ENCODE peak calls at places on chromosomes 13 and 19, in eight cellular contexts. One of them, this sample, is unnamed.
A peak's percentile ranks its signal among the peaks of the same experiment; 100 is the strongest.

GRCh38 chr13:26015276-26015934 is 36.4 kb downstream of the SHISA2 start:
- DNase-seq in tibial artery: no peak
- DNase-seq in stomach: no peak
- DNase-seq in pancreas: no peak
- DNase-seq in IMR-90: no peak
- DNase-seq in cardiac muscle cell: no peak
- DNase-seq in HepG2: no peak
- DNase-seq in upper lobe of right lung: no peak
- DNase-seq in this sample: no peak

GRCh38 chr13:43284162-43284561 is 260.8 kb downstream of the DNAJC15 start:
- DNase-seq in upper lobe of right lung: no peak
- DNase-seq in cardiac muscle cell: peak; percentile 36
- DNase-seq in IMR-90: peak; percentile 92
- DNase-seq in HepG2: no peak
- DNase-seq in stomach: no peak
- DNase-seq in pancreas: no peak
- DNase-seq in tibial artery: no peak
- DNase-seq in this sample: no peak

GRCh38 chr19:56712609-56713008 is 41.1 kb upstream of the ZNF835 start:
- DNase-seq in pancreas: no peak
- DNase-seq in stomach: no peak
- DNase-seq in cardiac muscle cell: no peak
- DNase-seq in IMR-90: no peak
- DNase-seq in tibial artery: no peak
- DNase-seq in HepG2: no peak
- DNase-seq in upper lobe of right lung: no peak
- DNase-seq in this sample: no peak

GRCh38 chr19:16208064-16208759 is 10.5 kb downstream of the AP1M1 start:
- DNase-seq in upper lobe of right lung: peak; percentile 43
- DNase-seq in cardiac muscle cell: no peak
- DNase-seq in HepG2: no peak
- DNase-seq in tibial artery: no peak
- DNase-seq in stomach: no peak
- DNase-seq in pancreas: no peak
- DNase-seq in IMR-90: no peak
- DNase-seq in this sample: no peak

GRCh38 chr13:105410602-105411001 is 1124.9 kb downstream of the EFNB2 start:
- DNase-seq in HepG2: peak; percentile 7
- DNase-seq in pancreas: peak; percentile 94
- DNase-seq in IMR-90: peak; percentile 12
- DNase-seq in stomach: peak; percentile 67
- DNase-seq in cardiac muscle cell: peak; percentile 61
- DNase-seq in upper lobe of right lung: peak; percentile 86
- DNase-seq in tibial artery: peak; percentile 40
- DNase-seq in this sample: peak; percentile 52

GRCh38 chr19:48351341-48351752 is 12.4 kb downstream of the TMEM143 start:
- DNase-seq in pancreas: peak; percentile 92
- DNase-seq in IMR-90: peak; percentile 26
- DNase-seq in tibial artery: peak; percentile 59
- DNase-seq in upper lobe of right lung: peak; percentile 91
- DNase-seq in HepG2: peak; percentile 63
- DNase-seq in stomach: peak; percentile 83
- DNase-seq in cardiac muscle cell: peak; percentile 69
- DNase-seq in this sample: peak; percentile 76

GRCh38 chr13:102856603-102857002 is 10.8 kb downstream of the ERCC5 start:
- DNase-seq in HepG2: no peak
- DNase-seq in stomach: peak; percentile 48
- DNase-seq in cardiac muscle cell: peak; percentile 71
- DNase-seq in pancreas: no peak
- DNase-seq in upper lobe of right lung: peak; percentile 67
- DNase-seq in IMR-90: no peak
- DNase-seq in tibial artery: no peak
- DNase-seq in this sample: peak; percentile 13

GRCh38 chr13:39766464-39767167 is 111.2 kb downstream of the COG6 start:
- DNase-seq in cardiac muscle cell: no peak
- DNase-seq in pancreas: no peak
- DNase-seq in IMR-90: no peak
- DNase-seq in HepG2: no peak
- DNase-seq in upper lobe of right lung: no peak
- DNase-seq in stomach: no peak
- DNase-seq in tibial artery: no peak
- DNase-seq in this sample: no peak

GRCh38 chr19:33785795-33786194 is 10.9 kb upstream of the KCTD15 start:
- DNase-seq in HepG2: no peak
- DNase-seq in upper lobe of right lung: no peak
- DNase-seq in stomach: no peak
- DNase-seq in tibial artery: no peak
- DNase-seq in IMR-90: peak; percentile 70
- DNase-seq in pancreas: no peak
- DNase-seq in cardiac muscle cell: peak; percentile 10
- DNase-seq in this sample: no peak

DNA sequence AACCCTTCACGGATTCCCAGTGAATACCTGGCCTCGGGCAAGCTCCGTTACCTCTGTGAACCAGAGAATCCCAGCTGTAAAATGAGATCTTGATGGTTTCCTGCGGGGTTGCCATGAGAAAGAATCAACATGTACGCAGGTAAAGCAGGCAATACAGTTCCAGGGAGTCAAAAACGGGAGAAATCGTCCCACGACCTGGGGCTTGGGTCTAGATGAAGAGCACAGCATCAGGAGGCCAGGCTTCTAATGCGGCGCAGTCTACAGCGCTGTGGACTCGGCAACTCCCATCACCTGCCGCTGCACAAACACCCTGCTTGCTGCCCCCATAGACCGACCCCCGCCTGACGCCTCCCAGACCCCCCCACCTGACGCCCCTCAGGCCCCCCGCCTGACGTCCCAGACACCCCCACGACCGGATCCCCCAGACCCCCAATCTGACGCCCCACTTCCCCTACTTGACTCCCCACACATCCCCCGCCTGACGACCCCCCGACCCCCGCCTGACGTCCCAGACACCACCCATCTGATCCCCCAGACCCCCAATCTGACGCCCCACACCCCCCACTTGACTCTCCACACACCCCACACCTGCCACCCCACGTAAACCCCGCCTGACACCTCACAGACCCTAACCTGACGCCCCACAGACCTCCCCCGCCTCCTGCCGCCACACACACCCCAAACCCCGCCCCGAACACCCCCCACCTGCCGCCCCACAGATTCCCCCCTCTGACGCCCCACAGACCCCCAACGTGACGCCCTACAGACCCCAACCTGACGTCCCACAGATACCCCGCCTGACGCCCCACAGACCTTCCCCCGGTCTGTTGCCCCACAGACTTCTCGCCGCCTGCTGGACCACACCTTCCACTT is 589 bp downstream of the LIG4 start:
- DNase-seq in tibial artery: no peak
- DNase-seq in stomach: no peak
- DNase-seq in cardiac muscle cell: no peak
- DNase-seq in pancreas: no peak
- DNase-seq in upper lobe of right lung: peak; percentile 66
- DNase-seq in IMR-90: no peak
- DNase-seq in HepG2: no peak
- DNase-seq in this sample: no peak
- H3K4me3 ChIP-seq in tibial artery: peak overlapping the region; percentile 50
- H3K4me3 ChIP-seq in stomach: peak overlapping the region; percentile 47
- H3K4me3 ChIP-seq in cardiac muscle cell: peak overlapping the region; percentile 46
- H3K4me3 ChIP-seq in pancreas: no peak overlapping the region
- H3K4me3 ChIP-seq in upper lobe of right lung: peak overlapping the region; percentile 33
- H3K4me3 ChIP-seq in IMR-90: peak overlapping the region; percentile 46
- H3K4me3 ChIP-seq in HepG2: no peak overlapping the region
- H3K4me3 ChIP-seq in this sample: peak overlapping the region; percentile 63

GRCh38 chr19:19656451-19657396 is 6.8 kb downstream of the ATP13A1 start:
- DNase-seq in stomach: no peak
- DNase-seq in upper lobe of right lung: no peak
- DNase-seq in HepG2: no peak
- DNase-seq in pancreas: no peak
- DNase-seq in tibial artery: no peak
- DNase-seq in IMR-90: no peak
- DNase-seq in cardiac muscle cell: no peak
- DNase-seq in this sample: no peak
- H3K9me3 ChIP-seq in stomach: no peaks in the 10 kb centered on the region
- H3K9me3 ChIP-seq in upper lobe of right lung: no peaks in the 10 kb centered on the region
- H3K9me3 ChIP-seq in HepG2: no peaks in the 10 kb centered on the region
- H3K9me3 ChIP-seq in pancreas: no peaks in the 10 kb centered on the region
- H3K9me3 ChIP-seq in tibial artery: no peaks in the 10 kb centered on the region
- H3K9me3 ChIP-seq in IMR-90: no peaks in the 10 kb centered on the region
- H3K9me3 ChIP-seq in cardiac muscle cell: no peaks in the 10 kb centered on the region
- H3K9me3 ChIP-seq in this sample: no peaks in the 10 kb centered on the region

GRCh38 chr19:49892716-49893115 is 4.0 kb downstream of the IL4I1 start:
- DNase-seq in tibial artery: no peak
- DNase-seq in pancreas: no peak
- DNase-seq in cardiac muscle cell: no peak
- DNase-seq in upper lobe of right lung: no peak
- DNase-seq in HepG2: no peak
- DNase-seq in stomach: no peak
- DNase-seq in IMR-90: no peak
- DNase-seq in this sample: no peak

GRCh38 chr19:49891393-49891792 is 5.3 kb downstream of the IL4I1 start:
- DNase-seq in HepG2: no peak
- DNase-seq in stomach: no peak
- DNase-seq in pancreas: no peak
- DNase-seq in cardiac muscle cell: no peak
- DNase-seq in tibial artery: no peak
- DNase-seq in IMR-90: no peak
- DNase-seq in upper lobe of right lung: no peak
- DNase-seq in this sample: no peak

GRCh38 chr19:49889687-49890348 is 6.9 kb downstream of the IL4I1 start:
- DNase-seq in upper lobe of right lung: peak; percentile 89
- DNase-seq in tibial artery: peak; percentile 69
- DNase-seq in IMR-90: peak; percentile 61
- DNase-seq in cardiac muscle cell: peak; percentile 85
- DNase-seq in HepG2: no peak
- DNase-seq in pancreas: peak; percentile 87
- DNase-seq in stomach: peak; percentile 77
- DNase-seq in this sample: peak; percentile 64

GRCh38 chr19:49889038-49889686 is 7.5 kb downstream of the IL4I1 start:
- DNase-seq in stomach: no peak
- DNase-seq in HepG2: no peak
- DNase-seq in tibial artery: no peak
- DNase-seq in cardiac muscle cell: no peak
- DNase-seq in IMR-90: no peak
- DNase-seq in pancreas: no peak
- DNase-seq in upper lobe of right lung: peak; percentile 62
- DNase-seq in this sample: no peak

DNA sequence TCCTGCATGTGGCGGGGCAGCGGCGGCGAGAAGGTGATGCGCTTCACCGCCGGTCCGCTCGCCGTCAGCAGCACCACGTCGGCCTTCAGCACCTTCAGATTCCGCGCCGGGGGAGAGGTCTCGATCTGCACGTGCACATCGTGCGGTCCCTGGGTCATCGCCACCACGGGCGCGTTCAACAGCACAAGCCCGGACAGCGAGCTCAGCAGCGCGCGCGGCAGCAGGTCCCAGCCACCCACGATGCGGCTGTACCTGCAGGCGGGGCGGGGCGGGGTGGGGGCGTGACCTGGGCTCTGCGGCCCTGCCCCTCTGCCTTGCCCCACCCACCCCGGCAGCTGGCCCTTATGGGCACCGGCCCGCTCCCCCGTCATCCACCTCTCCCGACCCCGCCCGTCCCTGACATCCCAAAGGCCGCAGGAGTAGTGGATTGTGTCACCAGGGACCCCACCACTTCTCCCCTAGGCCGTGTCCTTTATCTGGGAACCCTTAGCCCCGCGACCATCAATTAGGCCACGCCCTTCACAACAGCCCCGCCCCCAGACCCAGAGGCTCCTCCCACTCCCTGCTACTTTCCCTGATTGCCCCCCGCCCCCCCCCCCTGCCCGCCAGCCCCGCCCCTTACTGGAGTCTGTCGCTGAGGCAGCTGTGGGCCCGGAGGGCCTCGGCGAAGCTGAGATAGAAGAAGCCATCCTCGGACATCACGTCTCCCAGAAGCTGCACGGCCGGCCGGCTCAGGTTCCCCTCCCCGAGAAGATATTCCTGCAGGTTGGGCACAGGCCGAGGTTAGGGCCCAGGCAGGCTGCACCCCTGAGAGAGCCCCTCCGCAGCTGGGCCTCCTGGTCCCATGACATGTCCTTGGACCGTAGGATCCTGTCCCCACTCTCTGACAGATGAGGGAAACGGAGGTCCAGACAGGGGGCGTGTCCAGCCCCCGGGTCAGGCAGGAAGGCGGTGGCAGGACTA is 6.1 kb downstream of the IL4I1 start:
- DNase-seq in HepG2: no peak
- DNase-seq in cardiac muscle cell: no peak
- DNase-seq in IMR-90: no peak
- DNase-seq in tibial artery: no peak
- DNase-seq in upper lobe of right lung: peak; percentile 80
- DNase-seq in stomach: peak; percentile 57
- DNase-seq in pancreas: peak; percentile 75
- DNase-seq in this sample: peak; percentile 67
- H3K4me3 ChIP-seq in HepG2: no peak overlapping the region
- H3K4me3 ChIP-seq in cardiac muscle cell: peak overlapping the region; percentile 13
- H3K4me3 ChIP-seq in IMR-90: peak overlapping the region; percentile 6
- H3K4me3 ChIP-seq in tibial artery: peak overlapping the region; percentile 11
- H3K4me3 ChIP-seq in upper lobe of right lung: peak overlapping the region; percentile 28
- H3K4me3 ChIP-seq in stomach: peak overlapping the region; percentile 32
- H3K4me3 ChIP-seq in pancreas: no peak overlapping the region
- H3K4me3 ChIP-seq in this sample: no peak overlapping the region

DNA sequence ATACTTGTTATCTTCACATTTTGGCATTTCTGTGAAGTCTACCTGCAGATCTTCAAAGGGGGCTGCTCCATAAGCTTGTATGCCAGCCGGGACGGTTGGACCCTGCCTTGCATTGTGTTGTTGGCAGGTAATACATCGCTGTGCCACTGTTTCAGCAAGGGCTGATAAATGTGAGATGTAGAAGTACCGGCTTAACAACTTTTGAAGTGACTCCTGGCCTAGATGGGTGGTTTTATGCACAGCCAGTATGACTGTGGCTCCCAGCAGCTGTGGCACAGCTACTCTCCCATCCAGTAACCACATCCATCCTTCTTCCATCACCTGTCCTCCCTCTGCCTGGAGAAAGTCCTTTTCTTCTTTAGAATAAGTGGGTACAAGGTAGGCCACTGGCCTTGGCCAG is 19.7 kb downstream of the ZNF700 start:
- DNase-seq in upper lobe of right lung: no peak
- DNase-seq in IMR-90: no peak
- DNase-seq in stomach: no peak
- DNase-seq in pancreas: no peak
- DNase-seq in tibial artery: no peak
- DNase-seq in HepG2: no peak
- DNase-seq in cardiac muscle cell: no peak
- DNase-seq in this sample: no peak
- H3K9me3 ChIP-seq in upper lobe of right lung: peaks cover 87% of the 10 kb centered on the region
- H3K9me3 ChIP-seq in IMR-90: peaks cover 84% of the 10 kb centered on the region
- H3K9me3 ChIP-seq in stomach: peaks cover 95% of the 10 kb centered on the region
- H3K9me3 ChIP-seq in pancreas: peaks cover 31% of the 10 kb centered on the region
- H3K9me3 ChIP-seq in tibial artery: peaks cover 100% of the 10 kb centered on the region
- H3K9me3 ChIP-seq in HepG2: peaks cover 33% of the 10 kb centered on the region
- H3K9me3 ChIP-seq in cardiac muscle cell: peaks cover 2% of the 10 kb centered on the region
- H3K9me3 ChIP-seq in this sample: peaks cover 11% of the 10 kb centered on the region

This sample was measured in small intestine.